ENCODE peak calls at places on chromosome 20, in four cellular contexts. One of them, this sample, is unnamed.

GRCh38 chr20:48607544-48607865 is 220.3 kb downstream of the PREX1 start:
- DNase-seq in HCT116: no peak
- DNase-seq in HepG2: no peak
- DNase-seq in K562: no peak
- DNase-seq in this sample: no peak

GRCh38 chr20:50187403-50188051 is 3.1 kb upstream of the CEBPB start:
- DNase-seq in HCT116: no peak
- DNase-seq in HepG2: peak; percentile 77
- DNase-seq in K562: peak; percentile 71
- DNase-seq in this sample: no peak

GRCh38 chr20:52168116-52168515 is 23.5 kb downstream of the ZFP64 start:
- DNase-seq in HCT116: no peak
- DNase-seq in HepG2: no peak
- DNase-seq in K562: no peak
- DNase-seq in this sample: no peak

GRCh38 chr20:15176929-15177328 is 839.5 kb upstream of the FLRT3 start:
- DNase-seq in HCT116: no peak
- DNase-seq in HepG2: no peak
- DNase-seq in K562: no peak
- DNase-seq in this sample: no peak

GRCh38 chr20:21529863-21530262 is 16.0 kb upstream of the NKX2-2 start:
- DNase-seq in HCT116: peak; percentile 38
- DNase-seq in HepG2: peak; percentile 66
- DNase-seq in K562: no peak
- DNase-seq in this sample: no peak

GRCh38 chr20:58188496-58188895 is 40.0 kb downstream of the ANKRD60 start:
- DNase-seq in HCT116: no peak
- DNase-seq in HepG2: no peak
- DNase-seq in K562: no peak
- DNase-seq in this sample: no peak

GRCh38 chr20:10209091-10209490 is 9.5 kb upstream of the SNAP25 start:
- DNase-seq in HCT116: no peak
- DNase-seq in HepG2: no peak
- DNase-seq in K562: no peak
- DNase-seq in this sample: no peak

GRCh38 chr20:35831029-35831428 is 59.2 kb downstream of the PHF20 start:
- DNase-seq in HCT116: no peak
- DNase-seq in HepG2: no peak
- DNase-seq in K562: no peak
- DNase-seq in this sample: no peak

GRCh38 chr20:50036703-50037102 is 53.9 kb downstream of the SNAI1 start:
- DNase-seq in HCT116: no peak
- DNase-seq in HepG2: no peak
- DNase-seq in K562: no peak
- DNase-seq in this sample: no peak

GRCh38 chr20:38725959-38726848 is 1.9 kb downstream of the SLC32A1 start:
- DNase-seq in HCT116: no peak
- DNase-seq in HepG2: peak; percentile 75
- DNase-seq in K562: peak; percentile 79
- DNase-seq in this sample: no peak

GRCh38 chr20:18191336-18191735 is 53.7 kb downstream of the KAT14 start:
- DNase-seq in HCT116: no peak
- DNase-seq in HepG2: peak; percentile 18
- DNase-seq in K562: no peak
- DNase-seq in this sample: no peak

GRCh38 chr20:35619196-35620095 is 3.8 kb downstream of the SPAG4 start:
- DNase-seq in HCT116: peak; percentile 76
- DNase-seq in HepG2: peak; percentile 94
- DNase-seq in K562: no peak
- DNase-seq in this sample: peak; percentile 45

GRCh38 chr20:34817801-34818200 is 7.7 kb downstream of the NCOA6 start:
- DNase-seq in HCT116: no peak
- DNase-seq in HepG2: no peak
- DNase-seq in K562: no peak
- DNase-seq in this sample: no peak

GRCh38 chr20:59972037-59972801 is 14.0 kb downstream of the CDH26 start:
- DNase-seq in HCT116: no peak
- DNase-seq in HepG2: no peak
- DNase-seq in K562: no peak
- DNase-seq in this sample: no peak

GRCh38 chr20:36792422-36792821 is 18.9 kb upstream of the DSN1 start:
- DNase-seq in HCT116: peak; percentile 57
- DNase-seq in HepG2: peak; percentile 80
- DNase-seq in K562: peak; percentile 25
- DNase-seq in this sample: no peak

GRCh38 chr20:36975085-36975829 is 23.7 kb upstream of the SAMHD1 start:
- DNase-seq in HCT116: no peak
- DNase-seq in HepG2: no peak
- DNase-seq in K562: no peak
- DNase-seq in this sample: no peak

GRCh38 chr20:36113015-36113414 is 41.5 kb upstream of the EPB41L1 start:
- DNase-seq in HCT116: no peak
- DNase-seq in HepG2: no peak
- DNase-seq in K562: no peak
- DNase-seq in this sample: no peak

GRCh38 chr20:51354191-51354768 is 188.2 kb downstream of the NFATC2 start:
- DNase-seq in HCT116: no peak
- DNase-seq in HepG2: no peak
- DNase-seq in K562: no peak
- DNase-seq in this sample: no peak

GRCh38 chr20:58950603-58951002 is 30.5 kb upstream of the NELFCD start:
- DNase-seq in HCT116: no peak
- DNase-seq in HepG2: no peak
- DNase-seq in K562: no peak
- DNase-seq in this sample: no peak

GRCh38 chr20:32963176-32963575 is 41.1 kb downstream of the SUN5 start:
- DNase-seq in HCT116: no peak
- DNase-seq in HepG2: no peak
- DNase-seq in K562: no peak
- DNase-seq in this sample: no peak

GRCh38 chr20:32961956-32962517 is 42.2 kb downstream of the SUN5 start:
- DNase-seq in HCT116: no peak
- DNase-seq in HepG2: no peak
- DNase-seq in K562: no peak
- DNase-seq in this sample: no peak

GRCh38 chr20:32959351-32960221 is 44.6 kb downstream of the SUN5 start:
- DNase-seq in HCT116: no peak
- DNase-seq in HepG2: no peak
- DNase-seq in K562: peak; percentile 55
- DNase-seq in this sample: no peak

GRCh38 chr20:32960222-32960518 is 44.1 kb downstream of the SUN5 start:
- DNase-seq in HCT116: no peak
- DNase-seq in HepG2: no peak
- DNase-seq in K562: no peak
- DNase-seq in this sample: no peak

GRCh38 chr20:32960849-32961731 is 43.1 kb downstream of the SUN5 start:
- DNase-seq in HCT116: no peak
- DNase-seq in HepG2: no peak
- DNase-seq in K562: no peak
- DNase-seq in this sample: no peak
- TF ChIP-seq REST in HCT116: no peak
- TF ChIP-seq REST in HepG2: no peak
- TF ChIP-seq REST in K562: no peak
- TF ChIP-seq REST in this sample: no peak

DNA sequence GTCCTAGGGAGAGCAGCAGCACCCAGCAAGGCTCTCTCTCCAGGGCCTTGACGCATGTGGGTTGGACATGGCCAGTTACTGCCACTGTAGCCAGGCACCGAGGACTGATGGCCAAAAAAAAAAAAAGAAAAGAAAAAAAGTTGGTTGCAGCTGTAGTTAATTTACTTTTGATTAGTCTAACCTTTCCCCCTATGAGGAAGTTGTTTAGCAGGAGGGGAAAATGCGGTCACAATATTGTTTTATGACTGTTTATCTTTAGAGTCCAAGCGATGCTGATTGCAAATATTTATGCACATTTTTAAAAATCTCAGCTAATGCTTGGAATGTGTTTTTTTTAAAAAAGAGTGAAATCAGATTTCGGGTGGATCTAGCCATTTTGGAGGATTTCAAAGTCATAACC is 315.4 kb downstream of the TFAP2C start:
- DNase-seq in HCT116: no peak
- DNase-seq in HepG2: no peak
- DNase-seq in K562: no peak
- DNase-seq in this sample: no peak
- TF ChIP-seq SRF in HCT116: no peak
- TF ChIP-seq SRF in HepG2: no peak
- TF ChIP-seq SRF in K562: no peak
- TF ChIP-seq SRF in this sample: no peak

DNA sequence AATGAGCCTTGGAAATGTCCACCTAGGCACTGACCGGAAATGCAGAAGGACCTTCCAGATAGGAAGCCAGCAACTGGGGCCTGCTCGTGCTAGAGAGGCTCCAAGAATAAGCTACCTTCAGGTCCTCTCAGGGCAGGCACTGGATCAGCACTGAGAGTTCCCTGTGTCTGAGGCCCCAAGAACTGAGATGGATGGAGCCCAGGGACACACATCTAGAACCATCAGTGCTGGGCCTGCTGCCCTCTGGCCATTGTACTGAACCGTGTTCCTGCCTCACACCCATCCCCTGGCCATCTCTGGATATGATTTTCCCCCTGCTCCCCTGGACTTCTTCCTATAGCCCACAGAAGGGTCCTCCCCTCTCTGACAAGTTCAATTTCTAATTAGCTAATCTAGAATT is 10.3 kb downstream of the BPIFA1 start:
- DNase-seq in HCT116: no peak
- DNase-seq in HepG2: no peak
- DNase-seq in K562: no peak
- DNase-seq in this sample: no peak
- TF ChIP-seq REST in HCT116: no peak
- TF ChIP-seq REST in HepG2: no peak
- TF ChIP-seq REST in K562: no peak
- TF ChIP-seq REST in this sample: no peak

DNA sequence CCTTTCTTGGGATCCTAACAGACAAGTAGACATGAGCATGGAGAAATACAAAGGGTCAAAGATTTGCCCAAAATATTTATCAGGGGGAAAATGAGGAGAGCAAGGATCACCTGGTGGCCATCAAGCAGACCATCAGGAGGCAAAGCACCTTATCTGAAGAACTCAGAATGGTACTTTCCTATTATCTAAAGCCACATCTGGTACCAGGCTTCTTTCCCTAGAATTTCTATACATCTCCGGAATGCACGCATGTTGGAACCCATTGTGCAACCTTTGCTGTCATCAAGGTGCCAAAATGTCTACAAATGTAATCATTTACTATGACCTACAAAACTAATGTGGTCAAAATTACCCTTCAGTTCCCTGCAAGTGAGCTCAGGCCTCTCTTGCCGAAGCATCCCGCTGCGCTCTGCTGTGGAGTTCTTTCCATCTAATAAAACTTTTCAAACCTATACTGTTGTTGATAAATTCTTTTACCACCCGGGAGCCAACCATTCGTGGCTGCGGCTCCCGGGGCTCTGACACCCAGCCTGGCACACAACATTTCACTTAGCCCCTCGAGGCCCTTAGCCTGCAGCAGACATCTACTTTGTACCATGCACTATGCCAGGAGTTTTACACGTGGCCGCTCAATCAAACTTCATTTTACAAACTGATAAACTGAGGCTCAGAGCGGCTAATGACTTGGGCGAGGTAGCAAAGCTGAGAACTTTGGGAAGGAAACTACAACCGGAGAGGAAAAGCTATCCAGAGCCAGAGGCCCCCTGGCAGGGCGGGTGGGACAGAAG is 3.8 kb upstream of the CPXM1 start:
- DNase-seq in HCT116: no peak
- DNase-seq in HepG2: no peak
- DNase-seq in K562: peak; percentile 31
- DNase-seq in this sample: no peak
- TF ChIP-seq SRF in HCT116: no peak
- TF ChIP-seq SRF in HepG2: no peak
- TF ChIP-seq SRF in K562: no peak
- TF ChIP-seq SRF in this sample: no peak